ENCODE peak calls at places on chromosome 7, in seven cellular contexts. V, D, I, R, Y, H and M are unnamed samples. For H3K4me1, the result is how much of the 10 kb centered on the place peaks cover.

GRCh38 chr7:25994433-25994988 is 157.5 kb upstream of the NFE2L3 start:
- DNase-seq in I (no peak), H (no peak), R (no peak), D (no peak), Y (no peak), V (no peak), M (no peak)

GRCh38 chr7:8284606-8285005 is 22.6 kb upstream of the ICA1 start:
- DNase-seq in H (no peak), Y (peak), R (no peak), D (no peak), V (no peak), I (peak), M (peak)

GRCh38 chr7:89607797-89608196 is 546.5 kb upstream of the STEAP1 start:
- DNase-seq in I (no peak), Y (no peak), H (no peak), V (no peak), R (no peak), D (no peak), M (no peak)

GRCh38 chr7:11548532-11548931 is 283.5 kb downstream of the THSD7A start:
- DNase-seq in R (no peak), H (peak), I (no peak), V (no peak), D (no peak), Y (no peak), M (no peak)

GRCh38 chr7:36054642-36055041 is 98.4 kb upstream of the EEPD1 start:
- DNase-seq in D (no peak), I (no peak), V (no peak), H (peak), Y (no peak), R (no peak), M (no peak)

GRCh38 chr7:58086871-58087535 is 637.0 kb downstream of the ZNF716 start:
- DNase-seq in Y (no peak), I (no peak), H (no peak), R (peak), D (peak), V (no peak), M (no peak)

GRCh38 chr7:39910108-39910869 is 39.8 kb upstream of the CDK13 start:
- DNase-seq in D (no peak), I (peak), Y (no peak), H (no peak), R (no peak), V (no peak), M (no peak)

GRCh38 chr7:82012453-82012852 is 242.6 kb upstream of the HGF start:
- DNase-seq in R (no peak), D (no peak), V (no peak), H (no peak), I (no peak), Y (no peak), M (no peak)

GRCh38 chr7:6442114-6442513 is 5.6 kb downstream of the DAGLB start:
- DNase-seq in Y (no peak), R (no peak), D (no peak), H (no peak), I (no peak), V (no peak), M (no peak)

GRCh38 chr7:106283831-106284515 is 810 bp downstream of the NAMPT start:
- DNase-seq in R (peak), D (peak), H (peak), I (peak), Y (peak), V (no peak), M (peak)

GRCh38 chr7:134946260-134946659 is 40.0 kb upstream of the AGBL3 start:
- DNase-seq in I (no peak), H (no peak), R (no peak), D (no peak), Y (no peak), V (no peak), M (no peak)

GRCh38 chr7:43274752-43275151 is 162.3 kb downstream of the HECW1 start:
- DNase-seq in I (no peak), Y (no peak), V (no peak), H (no peak), D (no peak), R (no peak), M (no peak)

GRCh38 chr7:150329331-150330106 is 6.2 kb upstream of the ACTR3C start:
- DNase-seq in D (no peak), V (no peak), Y (no peak), I (no peak), H (no peak), R (peak), M (no peak)

GRCh38 chr7:132030883-132031282 is 474.5 kb upstream of the PODXL start:
- DNase-seq in I (no peak), V (no peak), H (peak), D (no peak), R (no peak), Y (no peak), M (no peak)

GRCh38 chr7:132029369-132030160 is 473.1 kb upstream of the PODXL start:
- DNase-seq in D (no peak), V (no peak), I (no peak), Y (no peak), H (peak), R (no peak), M (no peak)

GRCh38 chr7:132030161-132030568 is 473.7 kb upstream of the PODXL start:
- DNase-seq in D (no peak), H (peak), Y (peak), V (no peak), R (peak), I (peak), M (peak)

GRCh38 chr7:132035517-132036362 is 479.3 kb upstream of the PODXL start:
- DNase-seq in Y (no peak), H (peak), D (no peak), V (peak), I (peak), R (no peak), M (no peak)

GRCh38 chr7:132034748-132035416 is 478.5 kb upstream of the PODXL start:
- DNase-seq in D (no peak), I (peak), H (no peak), V (peak), Y (no peak), R (no peak), M (no peak)
- H3K4me3 ChIP-seq in D (no peak), I (no peak), H (no peak), V (no peak), Y (no peak), R (no peak), M (no peak)

DNA sequence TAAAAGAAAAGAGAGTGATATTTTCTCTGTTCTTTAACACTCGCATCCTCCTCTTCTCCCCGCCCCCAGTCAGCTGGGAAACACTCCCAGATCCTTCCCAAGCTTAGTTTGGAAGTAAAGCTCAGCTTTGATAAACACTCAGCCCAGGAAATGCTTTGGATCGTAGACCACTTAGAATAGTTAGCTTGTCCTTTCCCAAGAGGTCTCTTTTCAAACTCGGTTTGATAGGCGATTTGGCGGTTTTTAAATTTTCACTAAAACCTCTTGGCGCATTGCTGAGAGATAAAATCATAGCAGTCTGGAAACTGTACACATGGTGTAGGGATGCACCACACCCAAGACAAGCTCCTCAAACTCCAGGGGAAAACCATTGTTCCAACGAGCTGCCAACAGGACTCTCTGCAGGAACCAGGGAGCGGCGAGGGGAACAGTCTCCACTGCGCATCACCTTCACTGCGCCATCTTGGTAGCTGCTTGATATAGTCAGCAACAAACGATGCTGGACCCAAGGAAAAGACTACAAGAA is 22.3 kb downstream of the SMURF1 start:
- DNase-seq in I (peak), Y (no peak), H (no peak), V (no peak), R (no peak), D (no peak), M (peak)
- H3K4me1 ChIP-seq in I (under half), Y (under half), H (under half), V (half or more), R (under half), D (under half), M (half or more)

GRCh38 chr7:16559497-16560223 is 33.0 kb downstream of the LRRC72 start:
- DNase-seq in Y (no peak), I (no peak), H (no peak), D (no peak), V (no peak), R (no peak), M (no peak)

GRCh38 chr7:16554518-16555236 is 28.1 kb downstream of the LRRC72 start:
- DNase-seq in D (no peak), H (no peak), R (no peak), I (peak), Y (no peak), V (no peak), M (peak)

GRCh38 chr7:16561943-16562342 is 35.3 kb downstream of the LRRC72 start:
- DNase-seq in R (no peak), V (no peak), I (peak), D (no peak), Y (no peak), H (no peak), M (no peak)

GRCh38 chr7:16550671-16551070 is 24.0 kb downstream of the LRRC72 start:
- DNase-seq in I (no peak), V (no peak), Y (no peak), R (no peak), H (no peak), D (no peak), M (no peak)

DNA sequence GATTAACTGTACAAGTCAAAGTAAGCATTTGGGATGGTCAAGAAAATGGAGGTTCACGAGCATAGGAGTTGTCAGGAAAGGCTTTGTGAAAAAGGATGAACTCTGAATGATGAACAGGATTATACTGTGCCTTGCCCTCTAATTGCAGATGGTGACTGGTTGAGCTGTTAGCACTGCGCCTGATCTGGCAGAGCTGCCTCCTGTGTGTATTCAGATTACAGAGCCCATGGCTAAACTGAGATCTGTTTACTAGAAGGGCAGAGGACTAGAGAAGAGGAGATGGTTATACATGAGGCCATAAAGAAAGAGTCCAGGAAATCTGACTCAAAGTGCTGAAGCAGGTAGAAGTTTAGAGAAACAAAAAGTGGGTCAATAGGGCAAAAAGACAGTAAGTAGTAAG is 29.7 kb downstream of the LRRC72 start:
- DNase-seq in D (no peak), R (no peak), Y (no peak), I (no peak), V (no peak), H (no peak), M (no peak)
- TF ChIP-seq CTCF in D (no peak), R (no peak), Y (no peak), I (no peak), V (no peak), H (no peak), M (no peak)

GRCh38 chr7:37068902-37069301 is 344.6 kb upstream of the AOAH start:
- DNase-seq in D (no peak), V (no peak), H (no peak), Y (no peak), I (no peak), R (no peak), M (no peak)

GRCh38 chr7:37062460-37062859 is 338.2 kb upstream of the AOAH start:
- DNase-seq in H (no peak), V (no peak), Y (no peak), R (no peak), I (no peak), D (no peak), M (no peak)

GRCh38 chr7:37069336-37069735 is 345.0 kb upstream of the AOAH start:
- DNase-seq in D (no peak), V (no peak), H (no peak), R (no peak), Y (no peak), I (no peak), M (no peak)

GRCh38 chr7:37067961-37068536 is 343.8 kb upstream of the AOAH start:
- DNase-seq in H (no peak), D (no peak), I (peak), V (no peak), Y (no peak), R (no peak), M (no peak)

DNA sequence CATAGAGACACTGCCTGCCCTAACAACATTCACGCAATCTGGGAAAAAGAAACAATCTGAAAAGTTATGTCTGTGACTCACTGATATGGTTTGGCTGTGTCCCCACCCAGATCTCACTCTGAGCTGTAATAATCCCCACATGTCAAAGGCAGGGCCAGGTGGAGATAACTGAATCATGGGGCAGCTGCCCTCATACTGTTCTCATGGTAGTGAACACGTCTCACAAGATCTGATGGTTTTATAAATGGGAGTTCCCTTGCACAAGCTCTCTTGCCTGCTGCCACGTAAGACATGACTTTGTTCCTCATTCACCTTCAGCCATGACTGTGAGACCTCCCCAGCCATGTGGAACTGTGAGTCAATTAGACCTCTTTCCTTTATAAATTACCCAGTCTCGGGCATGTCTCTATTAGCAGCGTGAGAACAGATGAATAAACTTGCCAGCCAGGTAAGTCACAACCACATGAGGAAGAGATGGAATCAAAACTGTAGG is 341.5 kb upstream of the AOAH start:
- DNase-seq in H (no peak), R (no peak), D (no peak), Y (no peak), V (no peak), I (no peak), M (no peak)
- H3K4me3 ChIP-seq in H (no peak), R (no peak), D (no peak), Y (no peak), V (no peak), I (no peak), M (no peak)

GRCh38 chr7:47380325-47381131 is 201.4 kb downstream of the TNS3 start:
- DNase-seq in V (no peak), D (no peak), Y (peak), H (peak), R (no peak), I (peak), M (no peak)

GRCh38 chr7:47381132-47381495 is 200.8 kb downstream of the TNS3 start:
- DNase-seq in V (no peak), Y (no peak), H (no peak), D (no peak), I (no peak), R (no peak), M (no peak)

GRCh38 chr7:47383064-47383463 is 198.8 kb downstream of the TNS3 start:
- DNase-seq in D (no peak), H (no peak), V (no peak), R (no peak), Y (no peak), I (no peak), M (no peak)

GRCh38 chr7:47383696-47384445 is 198.0 kb downstream of the TNS3 start:
- DNase-seq in I (no peak), V (no peak), R (no peak), H (no peak), Y (no peak), D (no peak), M (no peak)

GRCh38 chr7:47382200-47382599 is 199.7 kb downstream of the TNS3 start:
- DNase-seq in V (no peak), I (no peak), H (no peak), D (no peak), Y (no peak), R (no peak), M (no peak)
- H3K4me1 ChIP-seq in V (under half), I (under half), H (under half), D (under half), Y (under half), R (under half), M (under half)

DNA sequence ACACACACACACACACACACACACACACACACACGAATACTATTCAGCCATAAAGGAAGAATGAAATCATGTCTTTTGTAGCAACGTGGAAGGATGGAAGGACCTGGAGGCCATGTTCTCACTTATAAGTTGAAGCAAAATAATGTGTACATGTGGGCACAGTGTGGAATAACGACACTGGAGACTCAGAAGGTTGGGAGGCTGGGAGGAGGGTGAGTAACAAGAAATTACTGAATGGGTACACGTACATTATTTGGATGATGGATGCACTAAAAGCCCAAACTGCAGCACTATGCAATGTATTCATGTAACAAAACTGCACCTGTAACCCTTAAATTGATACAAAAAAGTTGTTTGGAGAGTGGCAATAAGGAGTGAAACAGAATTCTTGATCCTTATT is 32.1 kb downstream of the KMT2C start:
- DNase-seq in Y (no peak), H (no peak), I (no peak), R (no peak), D (no peak), V (no peak), M (no peak)
- TF ChIP-seq CTCF in Y (no peak), H (no peak), I (no peak), R (no peak), D (no peak), V (no peak), M (no peak)

DNA sequence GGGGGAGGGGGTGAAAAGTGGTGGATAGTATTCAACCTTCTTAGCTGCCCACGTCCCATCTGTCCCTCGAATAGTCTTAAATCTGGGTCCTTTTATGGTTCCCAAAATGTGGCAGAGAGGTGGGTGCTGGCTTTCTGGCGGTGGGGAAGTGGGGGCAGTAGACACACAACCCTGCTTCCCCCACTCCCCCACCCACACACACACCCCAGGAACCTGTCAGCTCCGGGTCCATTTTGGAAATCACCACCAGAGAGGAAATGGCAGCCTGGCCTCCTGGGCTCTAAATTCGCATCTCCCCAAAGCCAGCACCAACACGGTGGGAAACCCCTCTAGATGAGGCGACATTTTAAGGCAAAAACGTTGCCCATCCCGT is 827 bp downstream of the TMEM130 start:
- DNase-seq in H (no peak), Y (no peak), D (no peak), I (no peak), R (no peak), V (no peak), M (no peak)
- H3K4me3 ChIP-seq in H (no peak), Y (no peak), D (no peak), I (no peak), R (no peak), V (no peak), M (no peak)

DNA sequence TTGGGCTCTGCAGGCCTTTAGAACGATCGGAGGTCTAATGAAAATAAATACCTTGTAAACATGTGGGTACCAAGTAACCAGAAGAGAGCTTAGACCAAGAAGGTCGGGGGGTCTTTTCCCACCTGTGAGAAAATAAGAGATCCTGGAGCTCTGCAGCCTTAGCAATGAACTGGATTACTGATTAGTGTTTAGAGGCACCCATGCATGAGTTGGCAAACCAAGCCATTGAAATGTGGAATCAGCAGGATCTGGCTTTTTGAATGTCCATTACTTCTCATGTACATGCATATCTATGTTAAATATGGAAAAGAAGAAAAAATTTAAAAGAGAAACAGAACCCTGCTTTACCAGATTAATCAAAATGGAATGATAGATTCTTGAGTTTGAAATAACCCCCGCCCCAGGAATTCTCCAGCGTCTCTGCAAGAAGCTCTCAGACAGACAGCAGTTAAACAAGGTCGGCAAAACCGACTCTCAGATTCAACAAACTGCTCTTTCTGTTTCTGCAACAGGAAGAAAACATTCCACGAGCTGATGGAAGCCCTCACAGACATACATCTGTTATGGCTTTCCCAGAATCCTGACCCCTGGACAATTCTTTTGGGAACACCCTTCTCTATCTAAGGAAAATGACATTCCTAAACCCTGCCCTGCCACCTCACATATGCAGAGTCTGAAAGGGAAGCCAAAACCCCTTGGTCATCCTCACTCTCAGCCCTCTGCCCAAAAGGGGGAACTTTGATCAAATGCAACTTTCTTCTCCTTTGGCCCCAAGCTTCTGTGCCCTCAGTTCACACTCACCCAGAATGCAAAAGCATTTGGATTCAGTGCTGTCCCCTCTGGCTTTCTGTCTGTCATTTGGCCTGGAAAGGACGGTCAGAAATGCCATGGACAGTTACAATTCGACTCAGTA is 78.7 kb upstream of the EN2 start:
- DNase-seq in V (no peak), I (no peak), R (no peak), Y (no peak), H (no peak), D (no peak), M (no peak)
- H3K4me1 ChIP-seq in V (half or more), I (under half), R (under half), Y (under half), H (under half), D (under half), M (under half)